ENCODE peak calls at places on chromosomes 13 and 19, in seven cellular contexts. M, B, E, X, Q, G and O are unnamed samples.

GRCh38 chr13:110713981-110714797 is 689 bp downstream of the ING1 start:
- DNase-seq in B (peak; percentile 74), E (peak; percentile 52), G (no peak), M (peak; percentile 65), Q (peak; percentile 53), X (peak; percentile 73), O (peak; percentile 79)

GRCh38 chr13:31891472-31891871 is 140.1 kb upstream of the FRY start:
- DNase-seq in B (no peak), E (no peak), M (no peak), G (no peak), Q (no peak), X (no peak), O (no peak)

GRCh38 chr13:109427148-109427547 is 359.2 kb downstream of the IRS2 start:
- DNase-seq in Q (no peak), M (no peak), X (no peak), E (peak; percentile 67), B (no peak), G (no peak), O (no peak)

GRCh38 chr13:25908390-25908789 is 143.4 kb downstream of the SHISA2 start:
- DNase-seq in M (no peak), Q (no peak), X (no peak), G (no peak), B (peak; percentile 69), E (no peak), O (no peak)

GRCh38 chr19:11887618-11888531 is at the start of gene ZNF69:
- DNase-seq in X (peak; percentile 93), G (peak; percentile 51), E (peak; percentile 75), Q (peak; percentile 90), B (peak; percentile 97), M (peak; percentile 88), O (peak; percentile 92)

GRCh38 chr13:74464656-74465055 is 330.5 kb upstream of the KLF12 start:
- DNase-seq in G (no peak), Q (peak; percentile 9), M (peak; percentile 24), E (no peak), X (no peak), B (no peak), O (no peak)

GRCh38 chr19:45153339-45154063 is 7.3 kb downstream of the NKPD1 start:
- DNase-seq in G (no peak), E (peak; percentile 51), X (no peak), Q (peak; percentile 40), B (peak; percentile 85), M (peak; percentile 48), O (no peak)

GRCh38 chr19:48254529-48254970 is 1.2 kb downstream of the CARD8 start:
- DNase-seq in G (no peak), M (no peak), E (no peak), Q (no peak), B (no peak), X (no peak), O (no peak)

GRCh38 chr13:22238269-22238668 is 567.4 kb downstream of the FGF9 start:
- DNase-seq in G (no peak), E (no peak), B (no peak), X (no peak), Q (no peak), M (no peak), O (no peak)

GRCh38 chr19:6616011-6616410 is 25.1 kb upstream of the CD70 start:
- DNase-seq in G (no peak), E (peak; percentile 87), B (no peak), M (no peak), X (no peak), Q (no peak), O (no peak)

GRCh38 chr13:59906413-59907027 is 257.2 kb downstream of the DIAPH3 start:
- DNase-seq in G (no peak), B (peak; percentile 33), X (no peak), E (peak; percentile 26), M (no peak), Q (no peak), O (no peak)

GRCh38 chr13:90103099-90103784 is 1244.2 kb upstream of the MIR17HG start:
- DNase-seq in B (no peak), G (no peak), E (no peak), X (no peak), Q (no peak), M (no peak), O (no peak)

GRCh38 chr13:109816112-109816978 is 30.0 kb upstream of the IRS2 start:
- DNase-seq in X (no peak), E (peak; percentile 59), Q (no peak), G (no peak), B (no peak), M (no peak), O (no peak)

GRCh38 chr19:21023901-21024300 is 3.4 kb downstream of the ZNF430 start:
- DNase-seq in B (no peak), X (no peak), Q (no peak), G (no peak), E (peak; percentile 68), M (no peak), O (no peak)

GRCh38 chr19:55615553-55616394 is 8.6 kb downstream of the ZNF784 start:
- DNase-seq in Q (no peak), B (no peak), E (no peak), M (no peak), X (no peak), G (no peak), O (no peak)

GRCh38 chr19:6228523-6229215 is 51.1 kb downstream of the MLLT1 start:
- DNase-seq in E (peak; percentile 43), M (no peak), B (peak; percentile 63), X (peak; percentile 22), G (no peak), Q (peak; percentile 21), O (no peak)

GRCh38 chr19:11288349-11288748 is 7.6 kb upstream of the TSPAN16 start:
- DNase-seq in X (no peak), M (no peak), B (no peak), G (no peak), Q (no peak), E (no peak), O (no peak)

GRCh38 chr13:66397133-66397532 is 833.0 kb downstream of the PCDH9 start:
- DNase-seq in B (no peak), X (no peak), M (no peak), Q (no peak), E (no peak), G (no peak), O (no peak)

GRCh38 chr19:41420101-41420880 is 6.9 kb downstream of the B3GNT8 start:
- DNase-seq in G (no peak), E (no peak), B (no peak), M (no peak), Q (no peak), X (no peak), O (no peak)

GRCh38 chr19:35211545-35212230 is 16.9 kb downstream of the FAM187B start:
- DNase-seq in X (peak; percentile 62), G (no peak), M (peak; percentile 58), E (no peak), Q (peak; percentile 52), B (no peak), O (peak; percentile 41)

DNA sequence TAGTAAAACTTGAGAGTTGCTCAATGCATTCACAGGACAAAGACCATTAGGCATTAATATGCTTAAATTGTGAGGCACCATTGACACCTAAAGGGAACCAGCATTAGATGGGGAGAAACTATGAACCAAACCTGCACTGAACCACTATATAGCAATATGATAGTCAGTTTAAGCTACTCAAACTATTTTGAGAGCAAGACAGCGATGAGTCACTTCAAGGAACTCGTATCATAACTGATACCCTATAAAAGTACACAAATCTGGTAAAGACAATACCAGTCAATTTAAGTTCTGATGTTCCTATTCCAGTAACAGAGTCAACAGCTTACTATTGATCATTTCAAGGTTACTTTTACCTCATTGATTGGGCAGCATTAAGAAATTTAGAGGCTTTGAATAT is 151.3 kb upstream of the ATXN8OS start:
- DNase-seq in Q (no peak), B (no peak), G (no peak), X (no peak), E (no peak), M (no peak), O (no peak)
- H3K27ac ChIP-seq in Q (no peak overlapping the region), B (no peak overlapping the region), G (no peak overlapping the region), X (no peak overlapping the region), E (no peak overlapping the region), M (no peak overlapping the region), O (no peak overlapping the region)

GRCh38 chr19:23439623-23440022 is 44.4 kb upstream of the ZNF91 start:
- DNase-seq in X (no peak), M (no peak), Q (no peak), E (no peak), B (no peak), G (no peak), O (no peak)

GRCh38 chr19:23437901-23438300 is 42.6 kb upstream of the ZNF91 start:
- DNase-seq in G (no peak), E (no peak), B (no peak), Q (no peak), M (no peak), X (no peak), O (no peak)

GRCh38 chr19:23436944-23437343 is 41.7 kb upstream of the ZNF91 start:
- DNase-seq in E (no peak), M (no peak), Q (no peak), G (no peak), X (no peak), B (no peak), O (no peak)

GRCh38 chr19:23440207-23440606 is 44.9 kb upstream of the ZNF91 start:
- DNase-seq in G (no peak), B (no peak), E (no peak), X (no peak), M (no peak), Q (no peak), O (no peak)

GRCh38 chr19:23440791-23441190 is 45.5 kb upstream of the ZNF91 start:
- DNase-seq in Q (no peak), B (no peak), X (no peak), M (no peak), G (no peak), E (no peak), O (no peak)
- H3K9me3 ChIP-seq in Q (peaks cover 29% of the 10 kb centered on the region), B (peaks cover 33% of the 10 kb centered on the region), X (no peaks in the 10 kb centered on the region), M (peaks cover 3% of the 10 kb centered on the region), G (peaks cover 6% of the 10 kb centered on the region), E (no peaks in the 10 kb centered on the region), O (peaks cover 2% of the 10 kb centered on the region)

DNA sequence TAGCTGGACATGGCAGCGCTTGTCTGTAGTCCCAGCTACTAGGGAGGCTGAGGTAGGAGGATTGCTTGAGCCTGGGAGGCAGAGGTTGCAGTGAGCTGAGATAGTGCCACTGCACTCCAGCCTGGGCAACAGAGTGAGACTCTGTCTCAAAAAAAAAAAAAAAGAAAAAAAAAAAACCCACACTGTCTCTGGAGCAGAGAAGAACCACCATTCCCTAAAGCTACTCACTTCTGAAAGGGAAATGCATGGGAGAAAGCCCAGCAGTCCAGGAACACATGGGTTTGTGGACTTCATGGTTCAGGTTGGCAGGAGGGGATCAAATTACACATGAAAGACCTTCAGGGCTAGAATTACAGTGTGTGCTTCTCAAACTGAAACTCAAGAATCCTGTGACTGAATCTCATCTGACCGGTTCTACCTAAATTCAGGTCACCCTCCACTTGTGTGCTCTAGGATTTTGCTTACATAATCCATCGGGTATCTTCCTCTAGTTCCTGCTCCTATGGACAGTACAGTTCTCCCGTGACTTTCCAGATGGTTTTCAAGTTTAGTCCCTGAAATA is 30.2 kb upstream of the CPB2 start:
- DNase-seq in Q (no peak), X (no peak), G (no peak), E (peak; percentile 23), M (no peak), B (peak; percentile 18), O (no peak)
- H3K27ac ChIP-seq in Q (no peak overlapping the region), X (no peak overlapping the region), G (no peak overlapping the region), E (no peak overlapping the region), M (no peak overlapping the region), B (no peak overlapping the region), O (no peak overlapping the region)

DNA sequence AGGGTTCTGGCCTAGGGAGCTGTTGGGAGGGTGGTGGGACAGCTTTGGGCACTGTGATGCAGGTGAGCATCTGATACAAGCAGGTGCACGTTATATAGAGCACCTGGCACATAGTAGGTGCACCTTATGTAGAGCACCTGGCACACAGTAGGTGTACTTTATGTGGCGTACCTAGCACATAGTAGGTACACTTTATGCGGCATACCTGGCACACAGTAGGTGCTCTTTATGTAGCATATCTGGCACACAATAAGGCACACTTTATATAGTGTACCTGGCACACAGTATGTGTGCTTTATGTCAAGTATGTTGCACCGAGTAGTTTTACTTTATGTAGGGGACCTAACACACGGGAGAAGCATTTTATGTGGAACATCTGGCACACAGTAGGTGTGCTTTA is 1.6 kb upstream of the CYP4F12 start:
- DNase-seq in M (no peak), X (no peak), E (no peak), G (no peak), B (no peak), Q (no peak), O (no peak)
- H3K9me3 ChIP-seq in M (no peaks in the 10 kb centered on the region), X (no peaks in the 10 kb centered on the region), E (no peaks in the 10 kb centered on the region), G (no peaks in the 10 kb centered on the region), B (peaks cover 3% of the 10 kb centered on the region), Q (no peaks in the 10 kb centered on the region), O (no peaks in the 10 kb centered on the region)